ENCODE peak calls at places on chromosomes 5 and 9, in ten cellular contexts. D, T, E, O, A, V, U, G, S and R are unnamed samples.

GRCh38 chr9:124676159-124676551 is 95.0 kb downstream of the NR6A1 start:
- DNase-seq in D (no peak), E (no peak), U (no peak), G (no peak), A (no peak), V (no peak), S (no peak), O (no peak), T (no peak), R (no peak)

GRCh38 chr5:95859327-95860060 is 37.0 kb upstream of the GLRX start:
- DNase-seq in E (no peak), O (no peak), S (peak), U (no peak), D (no peak), T (no peak), G (no peak), A (no peak), V (no peak), R (no peak)

GRCh38 chr9:123072407-123072995 is 39.0 kb downstream of the GPR21 start:
- DNase-seq in O (no peak), D (no peak), V (no peak), U (no peak), G (no peak), T (no peak), E (no peak), A (no peak), S (no peak), R (no peak)

GRCh38 chr9:132651259-132651658 is 18.5 kb downstream of the DDX31 start:
- DNase-seq in G (no peak), A (no peak), D (no peak), T (no peak), E (no peak), V (no peak), O (peak), U (no peak), S (peak), R (no peak)

GRCh38 chr5:138686668-138687067 is 66.6 kb upstream of the CTNNA1 start:
- DNase-seq in V (no peak), U (no peak), G (no peak), D (no peak), A (no peak), T (no peak), E (no peak), O (peak), S (no peak), R (peak)

GRCh38 chr5:83900307-83900706 is 179.7 kb upstream of the HAPLN1 start:
- DNase-seq in V (no peak), U (no peak), O (peak), S (no peak), D (no peak), A (no peak), E (no peak), G (no peak), T (no peak), R (no peak)

GRCh38 chr5:53099546-53099945 is 10.0 kb downstream of the MOCS2 start:
- DNase-seq in E (no peak), D (no peak), S (no peak), O (peak), T (peak), G (no peak), U (no peak), A (no peak), V (no peak), R (no peak)

GRCh38 chr5:116256717-116257116 is 171.9 kb downstream of the COMMD10 start:
- DNase-seq in E (no peak), T (no peak), A (no peak), D (no peak), G (no peak), S (no peak), V (no peak), U (no peak), O (no peak), R (no peak)

GRCh38 chr5:33237471-33237870 is 203.3 kb upstream of the TARS1 start:
- DNase-seq in U (no peak), A (no peak), D (no peak), T (no peak), E (no peak), O (no peak), G (no peak), V (no peak), S (no peak), R (no peak)

GRCh38 chr9:138072161-138072842 is 194.7 kb downstream of the CACNA1B start:
- DNase-seq in O (no peak), A (no peak), G (no peak), U (peak), S (no peak), T (no peak), V (no peak), D (peak), E (peak), R (no peak)

GRCh38 chr9:73714294-73714693 is 562.6 kb downstream of the ANXA1 start:
- DNase-seq in T (no peak), V (no peak), O (no peak), U (no peak), A (no peak), E (no peak), S (no peak), D (no peak), G (no peak), R (no peak)

GRCh38 chr5:149367249-149367971 is 9.6 kb downstream of the PCYOX1L start:
- DNase-seq in U (no peak), V (no peak), E (peak), D (peak), O (peak), A (no peak), S (peak), G (peak), T (peak), R (peak)

GRCh38 chr9:90311811-90312210 is 330.8 kb downstream of the DIRAS2 start:
- DNase-seq in O (no peak), S (no peak), G (no peak), V (no peak), E (no peak), D (no peak), T (no peak), A (no peak), U (no peak), R (no peak)

GRCh38 chr9:113219972-113220371 is 1.1 kb downstream of the FKBP15 start:
- DNase-seq in S (no peak), A (peak), D (no peak), E (no peak), U (no peak), G (no peak), O (peak), V (no peak), T (no peak), R (no peak)

GRCh38 chr5:16615737-16616535 is 861 bp downstream of the RETREG1 start:
- DNase-seq in G (no peak), E (no peak), T (no peak), D (no peak), U (no peak), V (no peak), S (no peak), O (no peak), A (no peak), R (no peak)

GRCh38 chr9:110255417-110256141 is 728 bp downstream of the TXN start:
- DNase-seq in V (peak), G (peak), E (peak), U (peak), S (peak), T (peak), O (peak), D (peak), A (no peak), R (peak)

GRCh38 chr5:74311961-74312360 is 328.6 kb downstream of the ENC1 start:
- DNase-seq in V (no peak), O (no peak), E (peak), G (no peak), U (no peak), S (no peak), A (no peak), D (peak), T (no peak), R (no peak)

GRCh38 chr5:160280384-160281090 is 31.8 kb downstream of the CCNJL start:
- DNase-seq in A (no peak), G (no peak), O (no peak), D (no peak), U (no peak), T (no peak), E (no peak), V (no peak), S (no peak), R (no peak)

GRCh38 chr5:150567031-150567680 is 59.2 kb downstream of the NDST1 start:
- DNase-seq in A (no peak), U (no peak), V (no peak), E (peak), S (no peak), O (peak), G (no peak), D (no peak), T (no peak), R (no peak)

GRCh38 chr5:142512041-142512679 is 173.7 kb downstream of the FGF1 start:
- DNase-seq in E (no peak), U (no peak), S (no peak), G (no peak), T (no peak), V (no peak), D (peak), A (no peak), O (peak), R (peak)

GRCh38 chr5:36364473-36364872 is 62.8 kb upstream of the RANBP3L start:
- DNase-seq in T (no peak), D (no peak), O (no peak), U (no peak), A (no peak), G (no peak), S (no peak), V (no peak), E (no peak), R (no peak)

GRCh38 chr9:69466151-69466550 is 141.1 kb downstream of the ENTREP1 start:
- DNase-seq in D (no peak), U (no peak), V (no peak), O (peak), G (no peak), E (no peak), T (no peak), A (no peak), S (no peak), R (no peak)

GRCh38 chr5:81301221-81302015 is at the start of gene ZCCHC9:
- DNase-seq in S (peak), E (peak), T (peak), A (peak), D (peak), V (peak), U (peak), O (peak), G (peak), R (peak)

GRCh38 chr5:137207023-137207760 is 291.9 kb downstream of the SPOCK1 start:
- DNase-seq in E (no peak), V (no peak), U (no peak), D (no peak), A (no peak), T (no peak), G (no peak), O (no peak), S (no peak), R (no peak)

GRCh38 chr5:123134653-123135181 is 45.7 kb downstream of the PRDM6 start:
- DNase-seq in V (no peak), T (no peak), E (no peak), G (no peak), O (no peak), U (no peak), A (no peak), S (no peak), D (no peak), R (no peak)

GRCh38 chr5:179530069-179530998 is 20.0 kb upstream of the RUFY1 start:
- DNase-seq in S (peak), V (peak), O (no peak), D (peak), E (peak), A (no peak), G (peak), U (peak), T (no peak), R (peak)

GRCh38 chr5:11281842-11282241 is 520.8 kb upstream of the DAP start:
- DNase-seq in G (no peak), V (no peak), D (no peak), O (no peak), A (no peak), U (no peak), S (no peak), T (no peak), E (no peak), R (no peak)

GRCh38 chr5:159713773-159714172 is 202.5 kb upstream of the ADRA1B start:
- DNase-seq in E (no peak), O (no peak), A (no peak), G (no peak), S (no peak), V (no peak), D (no peak), T (no peak), U (no peak), R (no peak)

DNA sequence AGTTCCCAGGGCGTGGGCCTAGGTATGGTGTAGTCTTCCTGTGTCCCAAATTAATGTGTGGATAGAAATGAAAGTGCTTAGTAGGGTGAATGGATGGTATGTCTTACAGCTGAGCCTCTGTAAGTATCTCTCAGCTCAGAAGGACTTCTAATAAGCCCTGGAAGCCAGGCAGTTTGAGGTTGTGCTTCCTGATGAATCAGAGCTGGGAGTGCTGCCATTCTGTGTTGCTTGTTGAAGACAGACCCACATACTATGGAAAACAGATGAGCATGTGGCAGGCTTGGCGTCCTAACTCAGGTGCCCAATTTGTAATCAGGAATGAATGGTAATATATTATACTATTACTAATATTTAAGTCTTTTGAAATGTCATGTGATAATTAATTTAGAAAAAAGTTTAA is 69.8 kb downstream of the CMYA5 start:
- DNase-seq in S (no peak), T (no peak), U (no peak), A (no peak), G (no peak), E (no peak), O (peak), D (no peak), V (no peak), R (no peak)
- TF ChIP-seq POLR2A in S (no peak), T (no peak), U (no peak), A (no peak), G (no peak), E (no peak), O (no peak), D (no peak), V (no peak), R (no peak)

GRCh38 chr5:134003957-134004625 is 684 bp downstream of the VDAC1 start:
- DNase-seq in S (peak), G (peak), O (peak), U (peak), T (no peak), E (peak), D (peak), A (no peak), V (peak), R (peak)
- TF ChIP-seq POLR2A in S (no peak), G (no peak), O (peak), U (no peak), T (no peak), E (no peak), D (no peak), A (peak), V (peak), R (peak)

GRCh38 chr5:76838481-76839261 is 11.1 kb upstream of the S100Z start:
- DNase-seq in A (no peak), G (no peak), U (no peak), T (peak), O (peak), S (peak), E (no peak), D (no peak), V (no peak), R (no peak)
- TF ChIP-seq POLR2A in A (no peak), G (no peak), U (no peak), T (no peak), O (no peak), S (no peak), E (no peak), D (no peak), V (no peak), R (no peak)

GRCh38 chr9:129962889-129963703 is 79.9 kb downstream of the FNBP1 start:
- DNase-seq in G (no peak), O (peak), V (no peak), S (no peak), U (no peak), E (peak), D (no peak), T (no peak), A (peak), R (no peak)
- TF ChIP-seq POLR2A in G (peak), O (no peak), V (no peak), S (no peak), U (no peak), E (peak), D (peak), T (no peak), A (peak), R (no peak)

GRCh38 chr5:67082941-67083340 is 113.7 kb downstream of the CD180 start:
- DNase-seq in O (no peak), G (no peak), U (no peak), V (no peak), E (no peak), D (no peak), A (no peak), T (no peak), S (no peak), R (no peak)
- TF ChIP-seq POLR2A in O (no peak), G (no peak), U (no peak), V (no peak), E (no peak), D (no peak), A (no peak), T (no peak), S (no peak), R (no peak)

GRCh38 chr5:1195439-1195838 is 6.0 kb upstream of the SLC6A19 start:
- DNase-seq in U (peak), V (peak), T (no peak), E (no peak), O (no peak), A (no peak), G (no peak), D (no peak), S (no peak), R (no peak)
- TF ChIP-seq POLR2A in U (no peak), V (no peak), T (no peak), E (no peak), O (no peak), A (no peak), G (no peak), D (no peak), S (no peak), R (no peak)

GRCh38 chr9:33415152-33416038 is 13.0 kb upstream of the AQP7 start:
- DNase-seq in U (peak), V (no peak), A (peak), S (peak), O (peak), G (peak), D (peak), E (peak), T (peak), R (peak)
- TF ChIP-seq POLR2A in U (no peak), V (no peak), A (no peak), S (no peak), O (no peak), G (no peak), D (no peak), E (no peak), T (no peak), R (no peak)

DNA sequence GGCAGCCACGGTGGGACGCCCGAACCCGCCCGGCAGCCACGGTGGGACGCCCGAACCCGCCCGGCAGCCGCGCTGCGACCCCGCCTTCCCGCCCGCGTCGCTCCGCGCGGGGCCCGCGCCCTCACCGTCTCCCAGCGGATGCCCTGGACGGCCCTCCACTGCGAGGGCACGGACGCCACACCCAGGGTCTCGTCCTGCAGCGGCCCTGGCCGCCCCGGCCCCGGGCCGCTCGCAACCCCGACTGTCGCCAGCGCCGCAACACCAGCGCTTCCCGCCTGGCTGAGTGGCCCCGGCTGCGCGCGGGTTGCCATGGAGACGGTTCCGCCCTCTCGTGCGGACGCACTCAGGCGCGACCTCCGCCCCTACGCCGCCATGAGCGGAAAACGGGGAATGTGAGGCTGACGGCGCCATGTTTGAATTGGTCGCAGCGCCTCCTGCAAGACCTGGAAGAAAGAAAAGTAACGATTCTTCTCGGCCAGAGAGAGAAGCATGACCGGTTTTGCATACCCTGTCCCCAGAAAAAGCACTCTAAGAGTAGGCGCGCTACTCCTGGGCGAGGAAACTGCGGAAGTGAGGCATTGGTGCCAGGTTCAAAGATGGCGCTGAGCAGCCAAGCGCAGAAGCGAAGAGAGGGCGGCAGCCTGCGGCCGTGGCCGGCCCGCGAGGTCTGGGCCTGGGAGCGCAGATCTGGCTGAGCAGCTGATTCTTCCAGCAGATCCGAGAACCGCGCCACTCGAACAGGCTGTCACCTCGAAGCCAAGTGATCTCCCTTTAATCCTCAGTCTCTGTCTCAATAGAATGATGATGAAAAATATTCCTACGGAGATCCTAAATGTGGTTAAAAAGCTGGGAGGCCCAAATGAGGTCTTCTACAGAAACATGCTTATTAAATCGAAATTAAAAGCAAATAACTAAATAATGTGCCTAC is at the start of gene DYNC2I2:
- DNase-seq in T (peak), U (peak), A (peak), D (peak), O (peak), S (peak), V (peak), G (peak), E (peak), R (peak)
- TF ChIP-seq POLR2A in T (peak), U (no peak), A (peak), D (peak), O (peak), S (peak), V (peak), G (peak), E (peak), R (no peak)